ENCODE peak calls at places on chromosomes 7 and 10, in six cellular contexts. One of them, this sample, is unnamed.

GRCh38 chr10:51321968-51322367 is 247.7 kb downstream of the PRKG1 start:
- DNase-seq in activated CD8-positive, alpha-beta memory T cell treated with anti-CD3 and anti-CD28 coated beads for 48 hours: no peak
- DNase-seq in amygdala: no peak
- DNase-seq in stimulated activated CD8-positive, alpha-beta memory T cell treated with anti-CD3 and anti-CD28 coated beads, Interleukin-4, amount 100 ng/mL, for 1 hour: no peak
- DNase-seq in left ventricle myocardium superior: no peak
- DNase-seq in endothelial cell of umbilical vein: no peak
- DNase-seq in this sample: no peak

GRCh38 chr10:17645591-17646345 is 1.8 kb downstream of the STAM start:
- DNase-seq in left ventricle myocardium superior: no peak
- DNase-seq in endothelial cell of umbilical vein: peak
- DNase-seq in stimulated activated CD8-positive, alpha-beta memory T cell treated with anti-CD3 and anti-CD28 coated beads, Interleukin-4, amount 100 ng/mL, for 1 hour: no peak
- DNase-seq in amygdala: no peak
- DNase-seq in activated CD8-positive, alpha-beta memory T cell treated with anti-CD3 and anti-CD28 coated beads for 48 hours: no peak
- DNase-seq in this sample: no peak

GRCh38 chr7:77631820-77632219 is 64.4 kb upstream of the RSBN1L start:
- DNase-seq in amygdala: no peak
- DNase-seq in stimulated activated CD8-positive, alpha-beta memory T cell treated with anti-CD3 and anti-CD28 coated beads, Interleukin-4, amount 100 ng/mL, for 1 hour: no peak
- DNase-seq in left ventricle myocardium superior: no peak
- DNase-seq in activated CD8-positive, alpha-beta memory T cell treated with anti-CD3 and anti-CD28 coated beads for 48 hours: no peak
- DNase-seq in endothelial cell of umbilical vein: no peak
- DNase-seq in this sample: no peak

GRCh38 chr7:20539201-20539600 is 76.3 kb upstream of the ABCB5 start:
- DNase-seq in stimulated activated CD8-positive, alpha-beta memory T cell treated with anti-CD3 and anti-CD28 coated beads, Interleukin-4, amount 100 ng/mL, for 1 hour: no peak
- DNase-seq in amygdala: no peak
- DNase-seq in endothelial cell of umbilical vein: no peak
- DNase-seq in left ventricle myocardium superior: no peak
- DNase-seq in activated CD8-positive, alpha-beta memory T cell treated with anti-CD3 and anti-CD28 coated beads for 48 hours: no peak
- DNase-seq in this sample: no peak

GRCh38 chr7:102063736-102064135 is 222.9 kb upstream of the SH2B2 start:
- DNase-seq in stimulated activated CD8-positive, alpha-beta memory T cell treated with anti-CD3 and anti-CD28 coated beads, Interleukin-4, amount 100 ng/mL, for 1 hour: no peak
- DNase-seq in left ventricle myocardium superior: no peak
- DNase-seq in amygdala: no peak
- DNase-seq in activated CD8-positive, alpha-beta memory T cell treated with anti-CD3 and anti-CD28 coated beads for 48 hours: no peak
- DNase-seq in endothelial cell of umbilical vein: no peak
- DNase-seq in this sample: no peak

GRCh38 chr10:12181065-12181775 is 14.5 kb downstream of the NUDT5 start:
- DNase-seq in activated CD8-positive, alpha-beta memory T cell treated with anti-CD3 and anti-CD28 coated beads for 48 hours: peak
- DNase-seq in endothelial cell of umbilical vein: no peak
- DNase-seq in amygdala: no peak
- DNase-seq in stimulated activated CD8-positive, alpha-beta memory T cell treated with anti-CD3 and anti-CD28 coated beads, Interleukin-4, amount 100 ng/mL, for 1 hour: peak
- DNase-seq in left ventricle myocardium superior: peak
- DNase-seq in this sample: peak

GRCh38 chr10:66586073-66586472 is 339.8 kb upstream of the LRRTM3 start:
- DNase-seq in activated CD8-positive, alpha-beta memory T cell treated with anti-CD3 and anti-CD28 coated beads for 48 hours: no peak
- DNase-seq in left ventricle myocardium superior: no peak
- DNase-seq in endothelial cell of umbilical vein: no peak
- DNase-seq in amygdala: no peak
- DNase-seq in stimulated activated CD8-positive, alpha-beta memory T cell treated with anti-CD3 and anti-CD28 coated beads, Interleukin-4, amount 100 ng/mL, for 1 hour: no peak
- DNase-seq in this sample: peak

GRCh38 chr7:134908289-134908688 is 78.0 kb upstream of the AGBL3 start:
- DNase-seq in stimulated activated CD8-positive, alpha-beta memory T cell treated with anti-CD3 and anti-CD28 coated beads, Interleukin-4, amount 100 ng/mL, for 1 hour: no peak
- DNase-seq in endothelial cell of umbilical vein: no peak
- DNase-seq in left ventricle myocardium superior: no peak
- DNase-seq in activated CD8-positive, alpha-beta memory T cell treated with anti-CD3 and anti-CD28 coated beads for 48 hours: no peak
- DNase-seq in amygdala: no peak
- DNase-seq in this sample: no peak

GRCh38 chr7:121337398-121337797 is 8.6 kb downstream of the WNT16 start:
- DNase-seq in endothelial cell of umbilical vein: no peak
- DNase-seq in left ventricle myocardium superior: no peak
- DNase-seq in amygdala: no peak
- DNase-seq in stimulated activated CD8-positive, alpha-beta memory T cell treated with anti-CD3 and anti-CD28 coated beads, Interleukin-4, amount 100 ng/mL, for 1 hour: no peak
- DNase-seq in activated CD8-positive, alpha-beta memory T cell treated with anti-CD3 and anti-CD28 coated beads for 48 hours: no peak
- DNase-seq in this sample: no peak

GRCh38 chr10:9097991-9098306 is 1043.5 kb downstream of the GATA3 start:
- DNase-seq in endothelial cell of umbilical vein: no peak
- DNase-seq in activated CD8-positive, alpha-beta memory T cell treated with anti-CD3 and anti-CD28 coated beads for 48 hours: no peak
- DNase-seq in amygdala: no peak
- DNase-seq in left ventricle myocardium superior: no peak
- DNase-seq in stimulated activated CD8-positive, alpha-beta memory T cell treated with anti-CD3 and anti-CD28 coated beads, Interleukin-4, amount 100 ng/mL, for 1 hour: no peak
- DNase-seq in this sample: no peak

GRCh38 chr7:16929146-16929762 is 47.5 kb upstream of the AGR3 start:
- DNase-seq in amygdala: no peak
- DNase-seq in endothelial cell of umbilical vein: no peak
- DNase-seq in stimulated activated CD8-positive, alpha-beta memory T cell treated with anti-CD3 and anti-CD28 coated beads, Interleukin-4, amount 100 ng/mL, for 1 hour: no peak
- DNase-seq in activated CD8-positive, alpha-beta memory T cell treated with anti-CD3 and anti-CD28 coated beads for 48 hours: no peak
- DNase-seq in left ventricle myocardium superior: no peak
- DNase-seq in this sample: peak

GRCh38 chr10:126533644-126534043 is 136.8 kb downstream of the C10orf90 start:
- DNase-seq in stimulated activated CD8-positive, alpha-beta memory T cell treated with anti-CD3 and anti-CD28 coated beads, Interleukin-4, amount 100 ng/mL, for 1 hour: no peak
- DNase-seq in left ventricle myocardium superior: no peak
- DNase-seq in activated CD8-positive, alpha-beta memory T cell treated with anti-CD3 and anti-CD28 coated beads for 48 hours: no peak
- DNase-seq in endothelial cell of umbilical vein: no peak
- DNase-seq in amygdala: no peak
- DNase-seq in this sample: no peak

This sample was measured in Kasumi-1.